ENCODE peak calls at places on chromosome 4, in ten cellular contexts. U is CD8-positive, alpha-beta T cell; B is psoas muscle; G is fibroblast of lung; T is effector memory CD4-positive, alpha-beta T cell; D is fibroblast of the aortic adventitia; Z is mammary epithelial cell; L is CD4-positive, alpha-beta memory T cell; S is adipocyte; X is A549. C is an unnamed sample.

GRCh38 chr4:127759228-127759820 is 22.8 kb upstream of the HSPA4L start:
- DNase-seq in L (no peak), S (no peak), Z (no peak), T (no peak), U (no peak), B (no peak), X (no peak), G (no peak), D (no peak), C (no peak)

GRCh38 chr4:146121757-146122156 is 53.8 kb upstream of the LSM6 start:
- DNase-seq in T (no peak), G (no peak), Z (no peak), U (no peak), S (no peak), L (no peak), B (no peak), X (no peak), D (no peak), C (no peak)

GRCh38 chr4:184347251-184348239 is 126.8 kb downstream of the IRF2 start:
- DNase-seq in X (no peak), L (no peak), Z (peak), S (no peak), D (peak), U (no peak), G (peak), T (no peak), B (peak), C (no peak)

GRCh38 chr4:186819357-186820086 is 95.9 kb upstream of the FAT1 start:
- DNase-seq in U (no peak), L (no peak), T (no peak), S (no peak), G (no peak), X (no peak), B (no peak), D (no peak), Z (no peak), C (no peak)

GRCh38 chr4:137700072-137700471 is 167.8 kb upstream of the PCDH18 start:
- DNase-seq in X (no peak), U (no peak), B (no peak), G (peak), Z (no peak), T (no peak), L (no peak), D (peak), S (peak), C (no peak)

GRCh38 chr4:127783026-127783769 is 1.1 kb downstream of the HSPA4L start:
- DNase-seq in G (peak), B (peak), S (peak), X (peak), L (peak), T (no peak), Z (peak), U (no peak), D (peak), C (no peak)

GRCh38 chr4:138751290-138751689 is 264.3 kb upstream of the NOCT start:
- DNase-seq in L (no peak), U (no peak), Z (no peak), T (no peak), X (no peak), G (no peak), S (peak), D (peak), B (no peak), C (no peak)

GRCh38 chr4:48651869-48652447 is 128.1 kb downstream of the FRYL start:
- DNase-seq in G (peak), L (no peak), T (no peak), Z (peak), B (no peak), S (peak), X (no peak), U (no peak), D (peak), C (no peak)

GRCh38 chr4:147582386-147583077 is 34.7 kb upstream of the TMEM184C start:
- DNase-seq in B (no peak), Z (peak), U (no peak), G (peak), X (no peak), L (no peak), S (no peak), D (peak), T (no peak), C (no peak)

GRCh38 chr4:109708990-109709389 is 5.7 kb upstream of the CASP6 start:
- DNase-seq in X (no peak), T (no peak), S (no peak), G (no peak), Z (no peak), D (no peak), L (no peak), B (no peak), U (no peak), C (no peak)

GRCh38 chr4:153513596-153513995 is 47.4 kb downstream of the TMEM131L start:
- DNase-seq in B (no peak), T (no peak), S (peak), U (no peak), X (no peak), D (peak), G (no peak), Z (no peak), L (no peak), C (no peak)

GRCh38 chr4:125187221-125187620 is 127.5 kb upstream of the FAT4 start:
- DNase-seq in U (no peak), Z (peak), L (no peak), D (peak), S (peak), B (no peak), T (no peak), G (peak), X (no peak), C (peak)

GRCh38 chr4:113686950-113687718 is 74.4 kb downstream of the CAMK2D start:
- DNase-seq in D (peak), L (no peak), X (no peak), Z (no peak), S (peak), T (no peak), B (no peak), U (no peak), G (peak), C (no peak)

GRCh38 chr4:176198316-176198903 is 3.0 kb upstream of the SPATA4 start:
- DNase-seq in Z (no peak), L (no peak), U (no peak), X (no peak), G (no peak), D (no peak), T (no peak), B (no peak), S (no peak), C (no peak)

GRCh38 chr4:6999172-7000086 is 43.7 kb upstream of the TADA2B start:
- DNase-seq in U (no peak), X (no peak), L (peak), D (no peak), S (no peak), T (no peak), B (no peak), Z (peak), G (no peak), C (no peak)

GRCh38 chr4:169283114-169283509 is 12.4 kb upstream of the SH3RF1 start:
- DNase-seq in L (no peak), D (peak), T (no peak), X (peak), G (peak), U (no peak), B (no peak), Z (peak), S (peak), C (peak)

GRCh38 chr4:80252953-80253352 is 13.5 kb upstream of the FGF5 start:
- DNase-seq in X (no peak), L (no peak), B (no peak), Z (no peak), S (no peak), G (no peak), D (no peak), U (no peak), T (no peak), C (no peak)

GRCh38 chr4:65599335-65599734 is 71.0 kb downstream of the EPHA5 start:
- DNase-seq in Z (peak), D (peak), X (no peak), T (no peak), L (no peak), B (no peak), U (no peak), S (peak), G (peak), C (no peak)

GRCh38 chr4:625631-626031 is 258 bp downstream of the PDE6B start:
- DNase-seq in Z (no peak), S (no peak), U (no peak), L (no peak), G (no peak), T (no peak), B (no peak), X (no peak), D (no peak), C (no peak)

GRCh38 chr4:173243321-173243720 is 74.7 kb downstream of the GALNT7 start:
- DNase-seq in G (peak), X (peak), D (peak), S (peak), T (no peak), B (no peak), U (no peak), Z (peak), L (no peak), C (peak)

GRCh38 chr4:492412-492811 is 6.5 kb downstream of the ZNF721 start:
- DNase-seq in T (no peak), D (no peak), U (no peak), L (no peak), X (no peak), B (no peak), S (no peak), Z (no peak), G (no peak), C (no peak)

DNA sequence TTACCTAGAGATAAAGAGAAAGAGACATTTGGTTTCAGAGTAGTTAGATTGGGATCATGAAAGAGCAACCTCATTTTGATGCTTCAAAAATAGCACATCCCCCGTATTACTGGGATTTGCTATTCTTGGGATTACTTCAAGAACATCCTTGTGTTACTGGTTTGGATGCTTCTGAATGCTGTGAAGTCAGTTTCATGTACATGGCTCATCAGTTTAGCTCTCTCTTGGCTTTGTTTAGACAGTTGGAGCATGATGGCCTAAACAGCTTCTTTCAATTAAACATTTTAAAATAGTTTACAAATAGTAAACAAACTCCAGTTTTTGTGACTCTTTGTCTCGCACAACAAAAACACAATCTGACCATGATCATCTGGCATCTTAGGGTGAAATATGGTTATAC is 23.9 kb downstream of the HTT start:
- DNase-seq in T (no peak), S (no peak), Z (no peak), L (no peak), X (no peak), U (no peak), G (no peak), B (no peak), D (no peak), C (no peak)
- H3K4me3 ChIP-seq in T (no peak), S (no peak), Z (no peak), L (no peak), X (no peak), U (no peak), G (no peak), B (no peak), D (no peak), C (no peak)

DNA sequence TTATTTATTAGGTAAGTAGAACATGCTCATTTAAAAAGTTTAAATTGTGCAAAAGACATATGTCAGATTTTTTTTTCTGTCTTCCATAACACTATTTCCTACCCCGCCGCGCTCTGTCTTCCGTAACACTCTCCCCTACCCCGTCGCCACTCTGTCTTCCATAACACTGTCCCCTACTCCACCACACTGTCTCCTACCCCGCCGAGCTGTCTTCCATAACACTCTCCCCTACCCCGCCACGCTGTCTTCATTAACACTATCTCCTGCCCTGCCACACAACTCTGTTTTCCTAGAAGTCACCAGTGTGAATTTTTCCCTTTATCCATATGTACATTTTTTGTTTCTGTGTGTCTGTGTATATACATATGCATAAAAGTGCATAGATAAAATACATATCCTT is 4.4 kb downstream of the MSMO1 start:
- DNase-seq in X (no peak), S (no peak), L (no peak), D (no peak), U (no peak), B (no peak), Z (no peak), G (no peak), T (no peak), C (no peak)
- H3K4me3 ChIP-seq in X (no peak), S (peak), L (no peak), D (peak), U (no peak), B (no peak), Z (peak), G (peak), T (no peak), C (peak)

DNA sequence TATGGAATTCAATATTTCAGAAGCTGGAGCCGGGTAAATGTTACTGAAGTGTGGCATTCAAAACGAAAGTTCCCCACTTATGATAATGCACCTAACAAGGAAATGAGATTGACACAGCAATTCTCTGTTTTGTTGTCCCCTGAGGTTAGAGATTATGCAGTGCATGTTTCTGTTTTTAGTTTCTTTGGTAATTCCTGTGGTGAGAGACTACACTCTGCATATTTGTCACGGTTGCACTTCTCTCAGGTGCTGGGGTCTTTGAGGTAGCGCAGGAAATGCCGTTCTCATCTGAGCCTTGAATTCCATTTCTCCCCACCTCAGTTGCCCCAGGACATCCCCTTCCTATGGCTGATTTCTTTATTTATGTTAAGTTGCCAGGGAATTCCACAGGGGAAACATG is 15.3 kb upstream of the BEND4 start:
- DNase-seq in Z (no peak), U (no peak), B (no peak), T (no peak), X (no peak), S (no peak), L (no peak), D (no peak), G (no peak), C (no peak)
- H3K4me3 ChIP-seq in Z (no peak), U (no peak), B (no peak), T (no peak), X (no peak), S (no peak), L (no peak), D (no peak), G (no peak), C (no peak)

DNA sequence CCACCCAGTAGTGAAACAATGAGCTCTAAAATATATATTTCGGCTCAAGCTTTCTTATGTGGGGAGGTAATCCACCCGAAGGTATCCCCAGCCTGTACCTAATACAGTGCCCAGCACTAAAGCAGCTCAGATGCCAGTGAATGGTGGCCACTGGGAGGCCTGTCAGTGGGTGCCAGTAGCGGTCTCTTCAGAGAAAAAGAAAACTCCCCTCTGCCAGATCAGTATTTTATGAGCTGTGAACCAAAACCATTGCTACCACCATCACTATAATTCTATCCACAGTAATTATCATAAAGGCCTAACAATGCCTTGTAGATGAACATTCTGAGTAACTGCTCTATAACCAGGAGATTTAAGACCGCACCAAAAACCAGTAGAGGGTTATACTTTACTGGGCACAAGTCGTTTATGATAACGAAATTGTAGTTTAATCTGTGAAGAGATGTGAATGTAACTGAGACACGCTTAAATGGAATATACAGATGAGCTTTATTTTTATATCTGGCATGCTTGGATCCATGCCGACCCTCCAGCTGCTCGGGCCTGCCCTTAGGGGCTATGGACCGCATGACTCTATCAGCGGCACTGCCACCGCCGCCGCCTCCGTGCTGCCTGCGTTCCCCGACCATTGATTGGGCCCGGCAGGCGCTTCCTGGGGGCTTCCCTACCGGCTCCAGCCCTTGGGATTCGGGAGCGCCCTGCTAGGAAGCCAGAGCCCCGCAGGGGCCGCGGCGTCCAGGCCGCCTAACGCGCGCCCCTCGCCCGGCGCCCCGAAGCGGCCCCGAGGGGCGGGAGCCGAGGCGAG is 586 bp upstream of the NFKB1 start:
- DNase-seq in L (peak), S (peak), D (peak), G (peak), U (peak), T (no peak), Z (peak), X (no peak), B (peak), C (no peak)
- H3K4me3 ChIP-seq in L (peak), S (peak), D (peak), G (peak), U (peak), T (peak), Z (peak), X (peak), B (peak), C (peak)

GRCh38 chr4:158189409-158189808 is 16.6 kb upstream of the GASK1B start:
- DNase-seq in X (no peak), G (no peak), Z (no peak), U (no peak), T (no peak), S (no peak), D (no peak), L (no peak), B (no peak), C (no peak)

GRCh38 chr4:158192439-158193158 is 17.7 kb upstream of the TMEM144 start:
- DNase-seq in T (no peak), B (no peak), U (no peak), S (no peak), G (no peak), L (no peak), X (no peak), Z (no peak), D (no peak), C (no peak)

GRCh38 chr4:158195297-158195696 is 15.0 kb upstream of the TMEM144 start:
- DNase-seq in B (no peak), L (no peak), Z (no peak), G (no peak), S (no peak), X (no peak), D (no peak), T (no peak), U (no peak), C (no peak)

GRCh38 chr4:158190736-158191135 is 17.9 kb upstream of the GASK1B start:
- DNase-seq in B (no peak), Z (no peak), L (no peak), D (no peak), G (no peak), S (no peak), U (no peak), T (no peak), X (no peak), C (no peak)

GRCh38 chr4:158193171-158193749 is 17.0 kb upstream of the TMEM144 start:
- DNase-seq in D (peak), S (peak), L (no peak), X (peak), Z (no peak), B (no peak), T (no peak), U (no peak), G (peak), C (no peak)
- H3K4me3 ChIP-seq in D (no peak), S (no peak), L (no peak), X (no peak), Z (no peak), B (no peak), T (no peak), U (no peak), G (no peak), C (no peak)

DNA sequence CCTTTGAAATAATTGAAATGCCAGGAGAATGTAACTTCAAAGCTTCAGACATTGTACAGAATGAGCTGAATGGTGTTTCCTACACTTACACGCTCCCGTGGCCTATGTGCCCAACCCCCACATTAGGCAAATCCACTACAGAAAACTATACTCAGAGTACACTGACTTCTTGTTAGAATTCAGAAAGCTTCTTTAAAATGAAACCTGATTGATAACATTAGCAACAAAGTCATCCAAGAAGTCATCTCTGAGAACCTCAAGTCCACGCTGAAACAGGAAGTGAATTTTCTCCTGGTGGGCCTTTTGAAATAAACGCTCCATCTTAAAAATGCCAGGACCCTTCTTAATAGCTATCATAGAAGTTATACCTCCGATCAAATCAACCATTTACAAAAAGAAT is 136.3 kb downstream of the TSPAN5 start:
- DNase-seq in T (no peak), D (no peak), G (no peak), X (no peak), S (no peak), B (no peak), U (no peak), L (no peak), Z (no peak), C (no peak)
- H3K4me3 ChIP-seq in T (no peak), D (no peak), G (no peak), X (no peak), S (no peak), B (no peak), U (no peak), L (no peak), Z (no peak), C (no peak)

GRCh38 chr4:121824950-121825349 is 1.3 kb upstream of the CCNA2 start:
- DNase-seq in B (no peak), D (no peak), Z (no peak), X (no peak), S (no peak), G (no peak), U (no peak), T (no peak), L (no peak), C (no peak)
- H3K4me3 ChIP-seq in B (no peak), D (no peak), Z (no peak), X (no peak), S (no peak), G (no peak), U (no peak), T (no peak), L (no peak), C (no peak)

GRCh38 chr4:14853186-14853946 is 148.9 kb upstream of the CPEB2 start:
- DNase-seq in T (no peak), X (no peak), Z (peak), L (no peak), S (peak), D (peak), U (no peak), B (no peak), G (peak), C (peak)
- H3K4me3 ChIP-seq in T (no peak), X (no peak), Z (no peak), L (no peak), S (no peak), D (no peak), U (no peak), B (no peak), G (no peak), C (no peak)

C was measured in AG04450.